ENCODE peak calls at places on chromosomes 11 and 22, in four cellular contexts. One of them, this sample, is unnamed.

GRCh38 chr11:68370211-68371111 is 58.1 kb downstream of the LRP5 start:
- DNase-seq in GM12878: peak; percentile 89
- DNase-seq in HepG2: no peak
- DNase-seq in H1: no peak
- DNase-seq in this sample: no peak

GRCh38 chr22:26170112-26170492 is 840 bp downstream of the SEZ6L start:
- DNase-seq in GM12878: no peak
- DNase-seq in H1: no peak
- DNase-seq in HepG2: no peak
- DNase-seq in this sample: no peak

GRCh38 chr11:101974255-101974654 is 57.9 kb upstream of the ANGPTL5 start:
- DNase-seq in GM12878: no peak
- DNase-seq in H1: no peak
- DNase-seq in HepG2: peak; percentile 54
- DNase-seq in this sample: no peak

GRCh38 chr11:58739725-58740430 is 8.1 kb upstream of the GLYAT start:
- DNase-seq in HepG2: no peak
- DNase-seq in GM12878: no peak
- DNase-seq in H1: no peak
- DNase-seq in this sample: peak; percentile 78

GRCh38 chr11:43830928-43831440 is 49.6 kb upstream of the ALKBH3 start:
- DNase-seq in H1: peak; percentile 7
- DNase-seq in HepG2: peak; percentile 82
- DNase-seq in GM12878: no peak
- DNase-seq in this sample: no peak

GRCh38 chr22:28314959-28315358 is 364.7 kb downstream of the TTC28 start:
- DNase-seq in GM12878: no peak
- DNase-seq in H1: no peak
- DNase-seq in HepG2: no peak
- DNase-seq in this sample: no peak

GRCh38 chr22:39212721-39213376 is 31.9 kb downstream of the PDGFB start:
- DNase-seq in H1: no peak
- DNase-seq in HepG2: peak; percentile 52
- DNase-seq in GM12878: no peak
- DNase-seq in this sample: peak; percentile 38

GRCh38 chr11:1762537-1763302 is 1.0 kb downstream of the CTSD start:
- DNase-seq in H1: no peak
- DNase-seq in HepG2: peak; percentile 83
- DNase-seq in GM12878: no peak
- DNase-seq in this sample: peak; percentile 65

GRCh38 chr11:27464155-27464759 is 8.3 kb downstream of the LGR4 start:
- DNase-seq in HepG2: no peak
- DNase-seq in GM12878: no peak
- DNase-seq in H1: no peak
- DNase-seq in this sample: peak; percentile 13

GRCh38 chr11:34792814-34793241 is 123.4 kb downstream of the APIP start:
- DNase-seq in GM12878: no peak
- DNase-seq in H1: no peak
- DNase-seq in HepG2: peak; percentile 12
- DNase-seq in this sample: no peak

GRCh38 chr11:3949132-3949531 is 93.7 kb downstream of the STIM1 start:
- DNase-seq in GM12878: peak; percentile 50
- DNase-seq in H1: no peak
- DNase-seq in HepG2: no peak
- DNase-seq in this sample: no peak

GRCh38 chr11:1782831-1783724 is 19.4 kb upstream of the CTSD start:
- DNase-seq in GM12878: no peak
- DNase-seq in H1: no peak
- DNase-seq in HepG2: no peak
- DNase-seq in this sample: no peak

GRCh38 chr22:23270212-23270733 is 90.0 kb downstream of the BCR start:
- DNase-seq in H1: no peak
- DNase-seq in HepG2: no peak
- DNase-seq in GM12878: no peak
- DNase-seq in this sample: peak; percentile 77

GRCh38 chr11:106463154-106463553 is 385.7 kb downstream of the AASDHPPT start:
- DNase-seq in GM12878: no peak
- DNase-seq in H1: no peak
- DNase-seq in HepG2: no peak
- DNase-seq in this sample: no peak

GRCh38 chr11:115958089-115959000 is 454.1 kb upstream of the CADM1 start:
- DNase-seq in GM12878: no peak
- DNase-seq in H1: no peak
- DNase-seq in HepG2: no peak
- DNase-seq in this sample: no peak

GRCh38 chr11:20010106-20010860 is 150.0 kb downstream of the DBX1 start:
- DNase-seq in GM12878: no peak
- DNase-seq in H1: no peak
- DNase-seq in HepG2: no peak
- DNase-seq in this sample: no peak

GRCh38 chr22:38228326-38228872 is 26.6 kb downstream of the MAFF start:
- DNase-seq in H1: no peak
- DNase-seq in GM12878: no peak
- DNase-seq in HepG2: no peak
- DNase-seq in this sample: no peak

GRCh38 chr11:71364806-71365205 is 83.4 kb downstream of the DHCR7 start:
- DNase-seq in H1: no peak
- DNase-seq in HepG2: no peak
- DNase-seq in GM12878: no peak
- DNase-seq in this sample: no peak

GRCh38 chr11:103880968-103881367 is 155.5 kb upstream of the DDI1 start:
- DNase-seq in GM12878: no peak
- DNase-seq in H1: no peak
- DNase-seq in HepG2: no peak
- DNase-seq in this sample: no peak

GRCh38 chr11:128964463-128964930 is 21.8 kb upstream of the TP53AIP1 start:
- DNase-seq in GM12878: no peak
- DNase-seq in H1: no peak
- DNase-seq in HepG2: no peak
- DNase-seq in this sample: no peak

GRCh38 chr11:13287681-13288080 is 10.1 kb downstream of the BMAL1 start:
- DNase-seq in H1: no peak
- DNase-seq in HepG2: no peak
- DNase-seq in GM12878: no peak
- DNase-seq in this sample: no peak

DNA sequence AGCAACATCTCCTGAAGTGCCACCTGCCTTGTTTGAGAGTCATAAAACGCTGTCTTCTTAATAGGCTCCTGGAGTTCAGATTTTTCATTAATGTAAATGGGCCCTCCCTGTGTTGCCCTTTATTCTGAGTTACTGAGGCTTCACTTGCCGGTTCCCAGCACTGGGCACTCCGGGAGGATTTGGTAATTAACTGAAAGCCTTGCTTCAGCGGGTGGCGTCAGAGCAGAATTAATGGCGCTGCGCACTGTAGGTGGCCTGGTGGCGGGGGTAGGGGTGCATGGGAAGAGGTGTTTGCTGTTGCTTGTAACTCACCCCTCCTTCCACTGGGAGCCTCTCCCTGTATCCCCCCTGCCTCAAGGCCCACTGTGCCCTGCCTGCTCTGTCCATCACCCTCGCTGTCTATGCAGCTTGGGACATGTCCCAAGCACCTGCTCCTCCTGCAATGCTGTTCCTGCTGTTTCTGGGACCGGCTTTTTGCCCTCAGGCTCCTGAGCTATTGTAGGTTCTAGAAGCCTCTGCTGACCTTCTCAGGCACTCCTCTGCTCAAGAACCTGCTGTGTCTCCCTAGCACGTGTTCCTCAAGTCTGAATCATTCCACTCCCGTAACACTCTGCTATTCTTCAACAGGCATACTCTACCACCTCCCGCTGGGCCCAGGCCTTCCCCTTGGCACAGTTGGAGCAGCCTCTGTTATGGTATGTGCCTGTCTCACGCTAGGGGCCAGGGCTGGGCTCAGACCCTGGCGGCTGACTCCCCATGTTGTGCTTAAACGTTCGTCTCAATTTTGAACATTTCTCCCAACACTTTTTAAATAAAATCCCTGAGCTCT is 24.4 kb downstream of the ARHGAP8 start:
- DNase-seq in HepG2: no peak
- DNase-seq in GM12878: no peak
- DNase-seq in H1: no peak
- DNase-seq in this sample: no peak
- TF ChIP-seq EP300 in HepG2: no peak
- TF ChIP-seq EP300 in GM12878: no peak
- TF ChIP-seq EP300 in H1: no peak
- TF ChIP-seq EP300 in this sample: no peak

GRCh38 chr11:131471976-131472375 is 101.6 kb downstream of the NTM start:
- DNase-seq in GM12878: no peak
- DNase-seq in HepG2: no peak
- DNase-seq in H1: no peak
- DNase-seq in this sample: no peak
- TF ChIP-seq ATF2 in GM12878: no peak
- TF ChIP-seq ATF2 in HepG2: no peak
- TF ChIP-seq ATF2 in H1: no peak
- TF ChIP-seq ATF2 in this sample: no peak

GRCh38 chr22:36048911-36049677 is 20.5 kb upstream of the RBFOX2 start:
- DNase-seq in GM12878: no peak
- DNase-seq in H1: no peak
- DNase-seq in HepG2: no peak
- DNase-seq in this sample: peak; percentile 60

GRCh38 chr22:36055376-36056310 is 27.0 kb upstream of the RBFOX2 start:
- DNase-seq in GM12878: no peak
- DNase-seq in H1: no peak
- DNase-seq in HepG2: no peak
- DNase-seq in this sample: no peak

GRCh38 chr22:36053242-36054147 is 24.9 kb upstream of the RBFOX2 start:
- DNase-seq in H1: no peak
- DNase-seq in GM12878: no peak
- DNase-seq in HepG2: no peak
- DNase-seq in this sample: no peak

GRCh38 chr22:36049678-36049997 is 21.0 kb upstream of the RBFOX2 start:
- DNase-seq in GM12878: no peak
- DNase-seq in HepG2: no peak
- DNase-seq in H1: no peak
- DNase-seq in this sample: no peak

GRCh38 chr22:36052505-36052941 is 23.9 kb upstream of the RBFOX2 start:
- DNase-seq in HepG2: no peak
- DNase-seq in H1: no peak
- DNase-seq in GM12878: no peak
- DNase-seq in this sample: peak; percentile 84
- TF ChIP-seq EP300 in HepG2: no peak
- TF ChIP-seq EP300 in H1: no peak
- TF ChIP-seq EP300 in GM12878: no peak
- TF ChIP-seq EP300 in this sample: peak; percentile 46

GRCh38 chr22:49090853-49091135 is 736.9 kb downstream of the BRD1 start:
- DNase-seq in HepG2: no peak
- DNase-seq in H1: no peak
- DNase-seq in GM12878: no peak
- DNase-seq in this sample: no peak

GRCh38 chr22:49092751-49093150 is 734.9 kb downstream of the BRD1 start:
- DNase-seq in H1: no peak
- DNase-seq in GM12878: no peak
- DNase-seq in HepG2: no peak
- DNase-seq in this sample: no peak

GRCh38 chr22:49091451-49091850 is 736.2 kb downstream of the BRD1 start:
- DNase-seq in H1: no peak
- DNase-seq in HepG2: no peak
- DNase-seq in GM12878: no peak
- DNase-seq in this sample: no peak

GRCh38 chr22:49093192-49093880 is 734.3 kb downstream of the BRD1 start:
- DNase-seq in H1: no peak
- DNase-seq in GM12878: no peak
- DNase-seq in HepG2: no peak
- DNase-seq in this sample: no peak

GRCh38 chr22:49091917-49092545 is 735.6 kb downstream of the BRD1 start:
- DNase-seq in H1: no peak
- DNase-seq in GM12878: no peak
- DNase-seq in HepG2: no peak
- DNase-seq in this sample: no peak
- TF ChIP-seq ATF2 in H1: no peak
- TF ChIP-seq ATF2 in GM12878: no peak
- TF ChIP-seq ATF2 in HepG2: no peak
- TF ChIP-seq ATF2 in this sample: no peak

This sample was measured in K562.